ENCODE peak calls at places on chromosomes 11 and 22, in six cellular contexts. One of them, this sample, is unnamed.

GRCh38 chr11:72788250-72788649 is 5.6 kb downstream of the STARD10 start:
- DNase-seq in T follicular helper cell: no peak
- DNase-seq in activated naive CD4-positive, alpha-beta T cell: no peak
- DNase-seq in DMS153: no peak
- DNase-seq in NCI-H69: no peak
- DNase-seq in CD8-positive, alpha-beta T cell: no peak
- DNase-seq in this sample: no peak

GRCh38 chr11:117986981-117987495 is 844 bp downstream of the IL10RA start:
- DNase-seq in NCI-H69: no peak
- DNase-seq in DMS153: no peak
- DNase-seq in CD8-positive, alpha-beta T cell: peak; percentile 70
- DNase-seq in T follicular helper cell: peak; percentile 53
- DNase-seq in activated naive CD4-positive, alpha-beta T cell: peak; percentile 31
- DNase-seq in this sample: no peak

GRCh38 chr11:72190581-72191205 is 1.2 kb upstream of the FOLR1 start:
- DNase-seq in NCI-H69: no peak
- DNase-seq in T follicular helper cell: no peak
- DNase-seq in activated naive CD4-positive, alpha-beta T cell: no peak
- DNase-seq in CD8-positive, alpha-beta T cell: no peak
- DNase-seq in DMS153: no peak
- DNase-seq in this sample: no peak

GRCh38 chr11:10670099-10670498 is 23.5 kb downstream of the IRAG1 start:
- DNase-seq in activated naive CD4-positive, alpha-beta T cell: no peak
- DNase-seq in DMS153: peak; percentile 20
- DNase-seq in NCI-H69: peak; percentile 49
- DNase-seq in T follicular helper cell: no peak
- DNase-seq in CD8-positive, alpha-beta T cell: no peak
- DNase-seq in this sample: no peak

GRCh38 chr11:111490496-111490895 is 21.7 kb downstream of the BTG4 start:
- DNase-seq in NCI-H69: no peak
- DNase-seq in T follicular helper cell: no peak
- DNase-seq in CD8-positive, alpha-beta T cell: no peak
- DNase-seq in activated naive CD4-positive, alpha-beta T cell: no peak
- DNase-seq in DMS153: no peak
- DNase-seq in this sample: no peak

GRCh38 chr11:117882539-117882938 is 6.1 kb upstream of the FXYD6 start:
- DNase-seq in CD8-positive, alpha-beta T cell: peak; percentile 25
- DNase-seq in activated naive CD4-positive, alpha-beta T cell: no peak
- DNase-seq in DMS153: no peak
- DNase-seq in T follicular helper cell: no peak
- DNase-seq in NCI-H69: peak; percentile 82
- DNase-seq in this sample: no peak

GRCh38 chr22:39431216-39431801 is 25.5 kb upstream of the MGAT3 start:
- DNase-seq in CD8-positive, alpha-beta T cell: no peak
- DNase-seq in DMS153: no peak
- DNase-seq in NCI-H69: no peak
- DNase-seq in T follicular helper cell: no peak
- DNase-seq in activated naive CD4-positive, alpha-beta T cell: no peak
- DNase-seq in this sample: no peak

GRCh38 chr11:128342511-128343133 is 244.7 kb downstream of the ETS1 start:
- DNase-seq in activated naive CD4-positive, alpha-beta T cell: no peak
- DNase-seq in T follicular helper cell: peak; percentile 61
- DNase-seq in NCI-H69: peak; percentile 99
- DNase-seq in CD8-positive, alpha-beta T cell: no peak
- DNase-seq in DMS153: peak; percentile 100
- DNase-seq in this sample: no peak

GRCh38 chr22:26592368-26593015 is 2.6 kb upstream of the TPST2 start:
- DNase-seq in CD8-positive, alpha-beta T cell: peak; percentile 72
- DNase-seq in DMS153: peak; percentile 44
- DNase-seq in NCI-H69: peak; percentile 34
- DNase-seq in activated naive CD4-positive, alpha-beta T cell: no peak
- DNase-seq in T follicular helper cell: peak; percentile 10
- DNase-seq in this sample: peak; percentile 56

GRCh38 chr11:62613275-62613864 is 313 bp downstream of the ROM1 start:
- DNase-seq in CD8-positive, alpha-beta T cell: no peak
- DNase-seq in activated naive CD4-positive, alpha-beta T cell: no peak
- DNase-seq in NCI-H69: no peak
- DNase-seq in DMS153: no peak
- DNase-seq in T follicular helper cell: no peak
- DNase-seq in this sample: no peak

GRCh38 chr11:1924646-1925372 is 5.3 kb downstream of the TNNT3 start:
- DNase-seq in activated naive CD4-positive, alpha-beta T cell: no peak
- DNase-seq in T follicular helper cell: no peak
- DNase-seq in NCI-H69: no peak
- DNase-seq in DMS153: no peak
- DNase-seq in CD8-positive, alpha-beta T cell: no peak
- DNase-seq in this sample: no peak

GRCh38 chr11:72818971-72819370 is 4.8 kb downstream of the ATG16L2 start:
- DNase-seq in DMS153: no peak
- DNase-seq in NCI-H69: no peak
- DNase-seq in CD8-positive, alpha-beta T cell: no peak
- DNase-seq in T follicular helper cell: no peak
- DNase-seq in activated naive CD4-positive, alpha-beta T cell: no peak
- DNase-seq in this sample: no peak

GRCh38 chr11:69229521-69229920 is 64.4 kb upstream of the MYEOV start:
- DNase-seq in T follicular helper cell: no peak
- DNase-seq in NCI-H69: no peak
- DNase-seq in activated naive CD4-positive, alpha-beta T cell: no peak
- DNase-seq in CD8-positive, alpha-beta T cell: peak; percentile 34
- DNase-seq in DMS153: no peak
- DNase-seq in this sample: no peak

GRCh38 chr11:128397362-128397761 is 190.0 kb downstream of the ETS1 start:
- DNase-seq in CD8-positive, alpha-beta T cell: no peak
- DNase-seq in DMS153: no peak
- DNase-seq in NCI-H69: no peak
- DNase-seq in T follicular helper cell: no peak
- DNase-seq in activated naive CD4-positive, alpha-beta T cell: no peak
- DNase-seq in this sample: no peak

GRCh38 chr11:78961938-78962701 is 387.5 kb upstream of the NARS2 start:
- DNase-seq in NCI-H69: peak; percentile 97
- DNase-seq in DMS153: peak; percentile 73
- DNase-seq in activated naive CD4-positive, alpha-beta T cell: no peak
- DNase-seq in CD8-positive, alpha-beta T cell: no peak
- DNase-seq in T follicular helper cell: no peak
- DNase-seq in this sample: no peak

GRCh38 chr11:58060939-58061672 is 30.4 kb downstream of the OR6Q1 start:
- DNase-seq in CD8-positive, alpha-beta T cell: no peak
- DNase-seq in activated naive CD4-positive, alpha-beta T cell: no peak
- DNase-seq in T follicular helper cell: no peak
- DNase-seq in DMS153: no peak
- DNase-seq in NCI-H69: no peak
- DNase-seq in this sample: no peak

GRCh38 chr22:20422271-20422958 is 15.2 kb downstream of the SCARF2 start:
- DNase-seq in activated naive CD4-positive, alpha-beta T cell: no peak
- DNase-seq in NCI-H69: peak; percentile 24
- DNase-seq in CD8-positive, alpha-beta T cell: no peak
- DNase-seq in DMS153: no peak
- DNase-seq in T follicular helper cell: no peak
- DNase-seq in this sample: peak; percentile 56

GRCh38 chr22:24185001-24185500 is 3.8 kb downstream of the SUSD2 start:
- DNase-seq in CD8-positive, alpha-beta T cell: no peak
- DNase-seq in activated naive CD4-positive, alpha-beta T cell: no peak
- DNase-seq in DMS153: no peak
- DNase-seq in NCI-H69: no peak
- DNase-seq in T follicular helper cell: no peak
- DNase-seq in this sample: no peak

GRCh38 chr22:48902001-48902869 is 925.4 kb downstream of the BRD1 start:
- DNase-seq in CD8-positive, alpha-beta T cell: no peak
- DNase-seq in T follicular helper cell: no peak
- DNase-seq in DMS153: no peak
- DNase-seq in NCI-H69: no peak
- DNase-seq in activated naive CD4-positive, alpha-beta T cell: no peak
- DNase-seq in this sample: no peak

GRCh38 chr11:121711900-121712424 is 259.2 kb upstream of the SORL1-AS1 start:
- DNase-seq in NCI-H69: peak; percentile 60
- DNase-seq in T follicular helper cell: no peak
- DNase-seq in DMS153: no peak
- DNase-seq in activated naive CD4-positive, alpha-beta T cell: no peak
- DNase-seq in CD8-positive, alpha-beta T cell: no peak
- DNase-seq in this sample: no peak

GRCh38 chr11:74720596-74721478 is 10.4 kb downstream of the CHRDL2 start:
- DNase-seq in NCI-H69: no peak
- DNase-seq in T follicular helper cell: no peak
- DNase-seq in activated naive CD4-positive, alpha-beta T cell: no peak
- DNase-seq in DMS153: no peak
- DNase-seq in CD8-positive, alpha-beta T cell: no peak
- DNase-seq in this sample: no peak

GRCh38 chr11:118914178-118914918 is 11.4 kb downstream of the BCL9L start:
- DNase-seq in NCI-H69: peak; percentile 86
- DNase-seq in T follicular helper cell: peak; percentile 75
- DNase-seq in DMS153: peak; percentile 36
- DNase-seq in CD8-positive, alpha-beta T cell: peak; percentile 91
- DNase-seq in activated naive CD4-positive, alpha-beta T cell: peak; percentile 68
- DNase-seq in this sample: no peak

GRCh38 chr22:45968751-45969413 is 8.1 kb downstream of the WNT7B start:
- DNase-seq in CD8-positive, alpha-beta T cell: no peak
- DNase-seq in DMS153: no peak
- DNase-seq in activated naive CD4-positive, alpha-beta T cell: no peak
- DNase-seq in T follicular helper cell: no peak
- DNase-seq in NCI-H69: no peak
- DNase-seq in this sample: no peak

GRCh38 chr22:47125603-47126002 is 363.2 kb downstream of the TBC1D22A start:
- DNase-seq in CD8-positive, alpha-beta T cell: no peak
- DNase-seq in T follicular helper cell: no peak
- DNase-seq in DMS153: no peak
- DNase-seq in NCI-H69: no peak
- DNase-seq in activated naive CD4-positive, alpha-beta T cell: no peak
- DNase-seq in this sample: no peak

GRCh38 chr11:5380740-5381342 is 2.8 kb upstream of the OR51M1 start:
- DNase-seq in CD8-positive, alpha-beta T cell: no peak
- DNase-seq in DMS153: peak; percentile 29
- DNase-seq in activated naive CD4-positive, alpha-beta T cell: no peak
- DNase-seq in T follicular helper cell: peak; percentile 0
- DNase-seq in NCI-H69: peak; percentile 64
- DNase-seq in this sample: peak; percentile 44

GRCh38 chr11:76856571-76856970 is 4.1 kb upstream of the ACER3 start:
- DNase-seq in DMS153: no peak
- DNase-seq in NCI-H69: no peak
- DNase-seq in CD8-positive, alpha-beta T cell: no peak
- DNase-seq in T follicular helper cell: no peak
- DNase-seq in activated naive CD4-positive, alpha-beta T cell: no peak
- DNase-seq in this sample: no peak